ENCODE peak calls at places on chromosomes 13 and 19, in five cellular contexts. C is choroid plexus epithelial cell, E is Daoy, D is NCI-H1092, N is GOT3. S is an unnamed sample.

GRCh38 chr13:31476266-31476665 is 263.1 kb upstream of the RXFP2 start:
- DNase-seq in C (peak; percentile 94), E (peak; percentile 56), D (no peak), N (no peak), S (no peak)

GRCh38 chr19:2289714-2290435 is 7.9 kb upstream of the PEAK3 start:
- DNase-seq in C (no peak), E (no peak), D (no peak), N (no peak), S (peak; percentile 21)

GRCh38 chr19:33419763-33420080 is 46.2 kb downstream of the CEBPG start:
- DNase-seq in C (no peak), E (no peak), D (no peak), N (no peak), S (no peak)

GRCh38 chr13:114222461-114222968 is 12.2 kb upstream of the CDC16 start:
- DNase-seq in C (peak; percentile 72), E (no peak), D (no peak), N (no peak), S (no peak)

GRCh38 chr13:93193682-93194081 is 32.9 kb upstream of the GPC6 start:
- DNase-seq in C (no peak), E (no peak), D (no peak), N (no peak), S (no peak)

GRCh38 chr19:37979547-37980082 is 72.6 kb downstream of the SIPA1L3 start:
- DNase-seq in C (no peak), E (no peak), D (no peak), N (no peak), S (no peak)

GRCh38 chr19:47231215-47232054 is 436 bp upstream of the BBC3 start:
- DNase-seq in C (peak; percentile 91), E (peak; percentile 83), D (no peak), N (peak; percentile 63), S (peak; percentile 92)

GRCh38 chr19:57135797-57136196 is 9.2 kb downstream of the ZIM3 start:
- DNase-seq in C (no peak), E (no peak), D (no peak), N (no peak), S (no peak)

GRCh38 chr19:45186509-45187334 is 8.1 kb downstream of the BLOC1S3 start:
- DNase-seq in C (peak; percentile 44), E (no peak), D (no peak), N (no peak), S (no peak)

GRCh38 chr13:50457430-50458393 is 385.8 kb downstream of the DLEU7 start:
- DNase-seq in C (no peak), E (no peak), D (no peak), N (no peak), S (no peak)

GRCh38 chr13:110938662-110939421 is 24.0 kb upstream of the ANKRD10 start:
- DNase-seq in C (no peak), E (no peak), D (no peak), N (no peak), S (no peak)

GRCh38 chr19:33339016-33339749 is 34.3 kb upstream of the CEBPG start:
- DNase-seq in C (no peak), E (peak; percentile 63), D (no peak), N (no peak), S (no peak)

GRCh38 chr13:29532136-29532535 is 63.4 kb downstream of the SLC7A1 start:
- DNase-seq in C (no peak), E (no peak), D (no peak), N (no peak), S (no peak)

GRCh38 chr19:41377977-41378707 is 1.8 kb downstream of the TMEM91 start:
- DNase-seq in C (no peak), E (no peak), D (no peak), N (no peak), S (no peak)

GRCh38 chr13:94382520-94382919 is 97.0 kb downstream of the DCT start:
- DNase-seq in C (no peak), E (no peak), D (no peak), N (no peak), S (no peak)

GRCh38 chr13:48624858-48625257 is 28.9 kb upstream of the CYSLTR2 start:
- DNase-seq in C (peak; percentile 75), E (no peak), D (no peak), N (no peak), S (no peak)

GRCh38 chr13:109788372-109789195 is 2.2 kb upstream of the IRS2 start:
- DNase-seq in C (no peak), E (no peak), D (no peak), N (no peak), S (no peak)

GRCh38 chr13:74289861-74290260 is 155.7 kb upstream of the KLF12 start:
- DNase-seq in C (no peak), E (no peak), D (peak; percentile 74), N (no peak), S (no peak)

GRCh38 chr13:95295026-95295425 is 6.2 kb downstream of the ABCC4 start:
- DNase-seq in C (no peak), E (peak; percentile 7), D (no peak), N (no peak), S (no peak)

GRCh38 chr19:13190781-13191540 is 40.8 kb downstream of the IER2 start:
- DNase-seq in C (no peak), E (no peak), D (no peak), N (no peak), S (no peak)

GRCh38 chr19:17557461-17557860 is 2.0 kb downstream of the COLGALT1 start:
- DNase-seq in C (peak; percentile 63), E (no peak), D (no peak), N (no peak), S (no peak)

GRCh38 chr19:37692956-37693660 is 26.5 kb downstream of the ZNF607 start:
- DNase-seq in C (no peak), E (no peak), D (no peak), N (no peak), S (no peak)